ENCODE peak calls at places on chromosome 2, in five cellular contexts. One of them, this sample, is unnamed.

GRCh38 chr2:157194097-157194688 is 63.3 kb upstream of the GALNT5 start:
- DNase-seq in iris pigment epithelial cell: peak; percentile 76
- DNase-seq in skeletal muscle cell: no peak
- DNase-seq in T-helper 1 cell: no peak
- DNase-seq in RPMI8226: peak; percentile 43
- DNase-seq in this sample: no peak

GRCh38 chr2:159032156-159032555 is 63.7 kb downstream of the TANC1 start:
- DNase-seq in iris pigment epithelial cell: no peak
- DNase-seq in skeletal muscle cell: no peak
- DNase-seq in T-helper 1 cell: no peak
- DNase-seq in RPMI8226: no peak
- DNase-seq in this sample: no peak

GRCh38 chr2:6368271-6368670 is 497.4 kb downstream of the CMPK2 start:
- DNase-seq in iris pigment epithelial cell: peak; percentile 91
- DNase-seq in skeletal muscle cell: no peak
- DNase-seq in T-helper 1 cell: no peak
- DNase-seq in RPMI8226: no peak
- DNase-seq in this sample: no peak

GRCh38 chr2:67399831-67400489 is 2.8 kb downstream of the ETAA1 start:
- DNase-seq in iris pigment epithelial cell: peak; percentile 70
- DNase-seq in skeletal muscle cell: no peak
- DNase-seq in T-helper 1 cell: no peak
- DNase-seq in RPMI8226: no peak
- DNase-seq in this sample: no peak

GRCh38 chr2:45697190-45697589 is 45.7 kb downstream of the PRKCE start:
- DNase-seq in iris pigment epithelial cell: no peak
- DNase-seq in skeletal muscle cell: no peak
- DNase-seq in T-helper 1 cell: no peak
- DNase-seq in RPMI8226: no peak
- DNase-seq in this sample: no peak

GRCh38 chr2:241897231-241897916 is 27.8 kb downstream of the RTP5 start:
- DNase-seq in iris pigment epithelial cell: no peak
- DNase-seq in skeletal muscle cell: no peak
- DNase-seq in T-helper 1 cell: no peak
- DNase-seq in RPMI8226: no peak
- DNase-seq in this sample: no peak

GRCh38 chr2:146415291-146415690 is 1429.5 kb upstream of the ACVR2A start:
- DNase-seq in iris pigment epithelial cell: no peak
- DNase-seq in skeletal muscle cell: no peak
- DNase-seq in T-helper 1 cell: no peak
- DNase-seq in RPMI8226: no peak
- DNase-seq in this sample: no peak

GRCh38 chr2:176755537-176756135 is 457.0 kb upstream of the HNRNPA3 start:
- DNase-seq in iris pigment epithelial cell: no peak
- DNase-seq in skeletal muscle cell: no peak
- DNase-seq in T-helper 1 cell: no peak
- DNase-seq in RPMI8226: no peak
- DNase-seq in this sample: no peak

GRCh38 chr2:107282135-107282534 is 396.2 kb upstream of the ST6GAL2 start:
- DNase-seq in iris pigment epithelial cell: no peak
- DNase-seq in skeletal muscle cell: no peak
- DNase-seq in T-helper 1 cell: no peak
- DNase-seq in RPMI8226: no peak
- DNase-seq in this sample: no peak

GRCh38 chr2:2599441-2599840 is 268.4 kb upstream of the MYT1L start:
- DNase-seq in iris pigment epithelial cell: no peak
- DNase-seq in skeletal muscle cell: no peak
- DNase-seq in T-helper 1 cell: no peak
- DNase-seq in RPMI8226: no peak
- DNase-seq in this sample: no peak